ENCODE peak calls at places on chromosomes 16 and 17, in four cellular contexts. S is esophagus squamous epithelium, W is transverse colon, F is uterus. I is an unnamed sample. For H3K9me3, the result is how much of the 10 kb centered on the place peaks cover.

GRCh38 chr17:72397687-72398086 is 276.9 kb downstream of the SOX9 start:
- DNase-seq in W (no peak), F (no peak), S (no peak), I (no peak)

GRCh38 chr16:59510008-59510424 is 775.9 kb upstream of the GOT2 start:
- DNase-seq in W (no peak), F (no peak), S (no peak), I (no peak)

GRCh38 chr16:58094026-58094425 is 35.2 kb downstream of the CFAP20 start:
- DNase-seq in W (no peak), F (no peak), S (no peak), I (no peak)

GRCh38 chr17:78583091-78583490 is 5.9 kb upstream of the DNAH17 start:
- DNase-seq in S (no peak), F (no peak), W (no peak), I (peak)

GRCh38 chr17:75808549-75808904 is 23.9 kb downstream of the UNK start:
- DNase-seq in F (no peak), W (no peak), S (no peak), I (no peak)

GRCh38 chr17:18157354-18157985 is 26.2 kb upstream of the ALKBH5 start:
- DNase-seq in S (no peak), W (no peak), F (no peak), I (no peak)

GRCh38 chr16:9929313-9929712 is 252.9 kb downstream of the GRIN2A start:
- DNase-seq in F (no peak), S (no peak), W (no peak), I (no peak)

GRCh38 chr16:68005786-68006286 is 6.6 kb upstream of the DPEP2 start:
- DNase-seq in W (peak), F (no peak), S (peak), I (peak)

GRCh38 chr17:55266051-55266957 is 1.5 kb downstream of the HLF start:
- DNase-seq in F (peak), S (no peak), W (no peak), I (no peak)

GRCh38 chr17:81667754-81668153 is 1.2 kb downstream of the CCDC137 start:
- DNase-seq in W (no peak), S (no peak), F (no peak), I (no peak)

GRCh38 chr17:30332057-30332542 is 1.8 kb downstream of the TMIGD1 start:
- DNase-seq in W (peak), F (no peak), S (no peak), I (peak)

GRCh38 chr17:57580055-57580739 is 164.9 kb downstream of the CCDC182 start:
- DNase-seq in S (no peak), W (no peak), F (no peak), I (no peak)

GRCh38 chr17:57576744-57577143 is 168.4 kb downstream of the CCDC182 start:
- DNase-seq in F (no peak), S (no peak), W (no peak), I (no peak)

GRCh38 chr17:57579245-57579644 is 165.9 kb downstream of the CCDC182 start:
- DNase-seq in W (no peak), F (no peak), S (no peak), I (no peak)

GRCh38 chr17:57577751-57578607 is 167.1 kb downstream of the CCDC182 start:
- DNase-seq in W (no peak), S (no peak), F (peak), I (no peak)

DNA sequence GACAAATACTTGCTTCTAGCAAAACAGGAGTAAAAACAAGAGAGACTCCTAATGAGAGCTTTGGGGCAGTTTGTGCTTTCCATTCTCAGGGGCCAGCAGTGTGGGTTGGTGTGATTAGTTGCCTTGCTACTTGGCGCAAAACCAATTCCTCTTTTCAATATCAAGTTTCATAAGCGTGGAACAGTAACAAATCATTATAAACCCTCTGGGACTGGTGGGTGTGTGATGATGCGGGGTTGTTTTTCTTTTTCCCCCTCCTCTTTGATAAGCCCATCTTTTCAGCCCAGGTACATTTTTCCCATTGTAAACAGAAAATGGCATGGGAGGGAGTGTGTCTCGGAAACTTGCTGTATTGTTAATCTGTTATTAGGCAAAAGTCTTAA is 166.5 kb downstream of the CCDC182 start:
- DNase-seq in F (no peak), W (no peak), S (no peak), I (no peak)
- H3K4me3 ChIP-seq in F (no peak), W (no peak), S (no peak), I (no peak)

GRCh38 chr16:55892821-55893220 is 17.6 kb upstream of the CES5A start:
- DNase-seq in F (no peak), W (no peak), S (no peak), I (no peak)
- H3K9me3 ChIP-seq in F (under half), W (under half), S (under half), I (under half)

GRCh38 chr16:23143391-23143790 is 5.9 kb downstream of the USP31 start:
- DNase-seq in S (no peak), W (no peak), F (no peak), I (no peak)

GRCh38 chr16:23146877-23147601 is 2.2 kb downstream of the USP31 start:
- DNase-seq in S (no peak), W (no peak), F (no peak), I (no peak)

GRCh38 chr16:23145608-23146007 is 3.6 kb downstream of the USP31 start:
- DNase-seq in F (no peak), S (no peak), W (no peak), I (no peak)

GRCh38 chr16:23147666-23148065 is 1.6 kb downstream of the USP31 start:
- DNase-seq in S (no peak), W (no peak), F (no peak), I (no peak)

DNA sequence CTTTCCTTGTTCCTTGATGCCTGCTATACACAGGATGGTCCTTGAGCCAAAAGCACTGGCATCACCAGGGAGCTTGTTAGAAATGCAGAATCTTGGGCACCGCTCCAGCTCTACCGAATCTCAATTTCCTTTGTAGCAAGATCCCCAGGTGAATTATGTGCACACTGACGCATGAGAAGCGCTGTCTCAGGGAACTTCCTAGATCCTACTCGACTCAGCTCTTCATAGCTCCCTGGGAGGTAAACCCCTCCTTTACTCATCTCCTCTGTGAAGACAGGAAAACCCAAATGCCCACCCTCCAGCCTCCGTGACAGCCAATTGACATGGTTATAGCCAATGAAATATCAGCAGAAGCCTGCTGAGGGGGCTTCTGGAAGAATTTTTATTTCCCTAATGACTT is 4.1 kb downstream of the USP31 start:
- DNase-seq in W (no peak), S (no peak), F (no peak), I (no peak)
- H3K4me3 ChIP-seq in W (no peak), S (no peak), F (peak), I (no peak)

GRCh38 chr16:35639233-35640205 is 2180.1 kb downstream of the TP53TG3F start:
- DNase-seq in S (no peak), F (no peak), W (no peak), I (no peak)

GRCh38 chr16:35637683-35638082 is 2178.3 kb downstream of the TP53TG3F start:
- DNase-seq in F (no peak), S (no peak), W (no peak), I (no peak)

GRCh38 chr16:35636831-35637230 is 2177.4 kb downstream of the TP53TG3F start:
- DNase-seq in F (no peak), W (no peak), S (no peak), I (no peak)

DNA sequence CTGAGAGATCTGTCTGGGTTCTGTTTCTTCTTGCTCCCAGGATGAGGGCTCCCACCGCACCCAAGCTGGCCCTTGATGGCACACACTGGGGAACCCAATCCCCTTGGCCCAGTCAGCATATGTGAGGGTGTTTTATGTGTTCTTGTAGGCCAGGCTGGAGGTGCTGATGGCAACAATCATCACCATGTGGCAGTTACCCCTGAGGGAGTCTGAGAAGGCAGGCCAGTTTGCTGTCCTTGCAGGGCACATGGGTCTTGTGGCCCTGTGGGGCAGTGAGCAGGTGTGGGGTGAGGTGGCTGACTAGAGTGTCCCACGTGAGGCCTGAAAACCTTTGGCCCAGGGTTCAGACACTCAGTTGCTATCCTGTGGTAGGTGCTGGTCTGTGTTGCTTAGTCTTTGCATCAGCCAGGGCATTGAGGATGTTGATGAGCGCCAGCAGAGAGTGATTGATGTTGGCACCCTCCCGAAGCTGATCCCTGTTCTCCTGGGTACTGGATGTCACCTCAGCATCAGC is 2183.0 kb downstream of the TP53TG3F start:
- DNase-seq in S (no peak), W (no peak), F (no peak), I (no peak)
- H3K9me3 ChIP-seq in S (under half), W (under half), F (under half), I (under half)

DNA sequence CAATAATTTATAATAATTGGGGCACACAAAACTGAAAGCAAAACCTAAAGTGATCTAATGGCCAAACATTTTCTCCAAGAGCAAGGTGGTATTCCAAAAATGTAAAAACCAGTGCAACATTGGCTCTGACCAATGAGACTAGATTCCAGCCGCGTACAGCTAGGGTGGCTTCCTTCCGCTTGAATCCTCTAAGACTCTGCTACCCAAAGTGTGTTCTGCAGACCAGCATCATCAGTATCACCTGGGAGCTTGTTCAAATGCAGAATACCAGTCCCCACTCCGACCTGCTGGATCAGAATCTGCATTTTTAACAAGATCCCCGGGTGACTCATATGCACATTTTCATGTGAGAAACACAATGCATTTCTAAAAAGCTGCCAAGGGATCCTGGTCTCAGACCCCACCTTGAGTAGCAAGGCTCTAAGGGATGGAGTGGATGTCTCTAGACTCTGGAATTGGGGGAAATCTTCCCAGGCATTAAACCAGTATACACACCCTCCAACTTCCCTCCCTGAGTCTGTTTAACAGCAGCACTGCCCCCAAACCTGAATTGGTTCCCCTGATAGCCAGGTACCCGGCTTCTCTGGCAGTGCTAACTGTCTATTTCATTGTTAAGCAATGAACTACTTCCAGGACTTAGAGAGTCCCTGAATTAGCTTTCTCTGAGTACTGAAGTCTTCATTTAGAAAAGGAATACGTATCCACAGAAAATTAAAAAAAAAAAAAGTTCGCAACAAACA is 118.2 kb downstream of the HS3ST2 start:
- DNase-seq in W (no peak), S (no peak), F (no peak), I (no peak)
- H3K4me3 ChIP-seq in W (no peak), S (no peak), F (no peak), I (no peak)

DNA sequence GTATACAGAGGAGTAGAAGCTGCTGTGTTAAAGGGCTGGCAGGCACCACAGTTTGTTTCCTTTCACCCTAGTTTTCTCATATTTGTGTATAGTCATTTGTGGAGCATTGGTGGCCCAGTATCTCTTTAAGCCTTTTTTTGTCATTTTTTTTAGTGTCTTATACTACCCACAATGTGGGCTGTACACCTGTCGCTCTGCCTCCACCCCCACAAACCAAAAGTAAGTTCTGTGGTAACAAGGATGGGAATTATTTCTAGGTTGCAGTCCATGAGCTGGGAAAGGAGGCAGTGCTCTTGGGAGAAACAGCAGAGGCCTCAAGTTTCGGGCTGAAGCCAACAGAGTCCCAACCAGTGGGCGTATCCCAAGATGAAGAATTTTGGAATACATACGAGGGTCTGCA is 6.2 kb downstream of the ZNF75A start:
- DNase-seq in F (no peak), S (no peak), W (no peak), I (no peak)
- H3K9me3 ChIP-seq in F (under half), S (under half), W (half or more), I (under half)

I was measured in small intestine.